ENCODE peak calls at places on chromosomes 2 and 18, in four cellular contexts. H, S, Q and X are unnamed samples.

GRCh38 chr18:74722237-74722636 is 124.6 kb downstream of the ZNF407 start:
- DNase-seq in H (no peak), S (no peak), Q (no peak), X (no peak)

GRCh38 chr2:143505542-143505941 is 376.3 kb downstream of the ARHGAP15 start:
- DNase-seq in H (no peak), S (no peak), Q (no peak), X (no peak)

GRCh38 chr2:31415421-31415820 is 879 bp upstream of the XDH start:
- DNase-seq in H (no peak), S (no peak), Q (no peak), X (no peak)

GRCh38 chr2:173221937-173222594 is 132.6 kb upstream of the CDCA7 start:
- DNase-seq in H (no peak), S (no peak), Q (no peak), X (no peak)

GRCh38 chr2:127662937-127663565 is 12.3 kb downstream of the LIMS2 start:
- DNase-seq in H (no peak), S (no peak), Q (no peak), X (no peak)

GRCh38 chr2:168030862-168031624 is 216.4 kb downstream of the STK39 start:
- DNase-seq in H (no peak), S (no peak), Q (no peak), X (peak; percentile 29)

GRCh38 chr18:49137093-49137492 is 186.3 kb upstream of the SMAD7 start:
- DNase-seq in H (no peak), S (no peak), Q (no peak), X (no peak)

GRCh38 chr2:241422350-241422749 is 66.3 kb downstream of the FARP2 start:
- DNase-seq in H (no peak), S (no peak), Q (no peak), X (no peak)

GRCh38 chr18:478679-479078 is 21.8 kb downstream of the COLEC12 start:
- DNase-seq in H (no peak), S (no peak), Q (no peak), X (no peak)

GRCh38 chr2:127611076-127611925 is 34.7 kb upstream of the GPR17 start:
- DNase-seq in H (no peak), S (no peak), Q (no peak), X (no peak)

GRCh38 chr2:156465573-156465972 is 29.4 kb downstream of the GPD2 start:
- DNase-seq in H (no peak), S (no peak), Q (no peak), X (no peak)

GRCh38 chr2:16034151-16034974 is 94.0 kb downstream of the MYCN start:
- DNase-seq in H (no peak), S (no peak), Q (no peak), X (no peak)

GRCh38 chr2:222439692-222440091 is 15.3 kb downstream of the SGPP2 start:
- DNase-seq in H (no peak), S (no peak), Q (no peak), X (no peak)

GRCh38 chr2:100752628-100753333 is 67.2 kb upstream of the NPAS2 start:
- DNase-seq in H (no peak), S (no peak), Q (no peak), X (no peak)

GRCh38 chr2:109638807-109639206 is 24.6 kb downstream of the SOWAHC start:
- DNase-seq in H (no peak), S (no peak), Q (no peak), X (peak; percentile 57)

GRCh38 chr2:102336502-102336945 is 19.1 kb upstream of the IL18R1 start:
- DNase-seq in H (no peak), S (no peak), Q (no peak), X (no peak)

GRCh38 chr2:218217366-218218309 is 649 bp downstream of the ARPC2 start:
- DNase-seq in H (no peak), S (no peak), Q (peak; percentile 37), X (no peak)

GRCh38 chr2:190504912-190505311 is 29.6 kb downstream of the NEMP2 start:
- DNase-seq in H (no peak), S (no peak), Q (no peak), X (no peak)

GRCh38 chr2:223057545-223057944 is 5.6 kb downstream of the KCNE4 start:
- DNase-seq in H (no peak), S (no peak), Q (no peak), X (no peak)

GRCh38 chr2:44767691-44768090 is 173.8 kb upstream of the SIX3 start:
- DNase-seq in H (no peak), S (no peak), Q (no peak), X (no peak)

GRCh38 chr2:99765919-99766318 is 276.1 kb upstream of the REV1 start:
- DNase-seq in H (no peak), S (no peak), Q (no peak), X (no peak)

GRCh38 chr2:55401124-55401523 is 18.5 kb downstream of the CCDC88A start:
- DNase-seq in H (no peak), S (no peak), Q (no peak), X (no peak)

GRCh38 chr2:3040066-3040428 is 337.6 kb downstream of the EIPR1 start:
- DNase-seq in H (no peak), S (no peak), Q (no peak), X (no peak)

GRCh38 chr2:225104971-225105370 is 62.7 kb upstream of the DOCK10 start:
- DNase-seq in H (no peak), S (no peak), Q (no peak), X (no peak)

GRCh38 chr2:111662039-111662740 is 221.8 kb downstream of the ANAPC1 start:
- DNase-seq in H (no peak), S (no peak), Q (no peak), X (no peak)

GRCh38 chr2:235077046-235077445 is 125.2 kb downstream of the SH3BP4 start:
- DNase-seq in H (no peak), S (no peak), Q (no peak), X (no peak)

GRCh38 chr2:201458381-201458780 is 6.8 kb downstream of the STRADB start:
- DNase-seq in H (no peak), S (no peak), Q (no peak), X (no peak)

GRCh38 chr2:231707625-231708049 is 688 bp upstream of the PTMA start:
- DNase-seq in H (no peak), S (no peak), Q (no peak), X (no peak)

GRCh38 chr18:79818036-79818435 is 20.3 kb downstream of the KCNG2 start:
- DNase-seq in H (no peak), S (no peak), Q (no peak), X (no peak)